ENCODE peak calls at places on chromosome 2, in six cellular contexts. One of them, this sample, is unnamed.

GRCh38 chr2:160336091-160336490 is 136.0 kb upstream of the ITGB6 start:
- DNase-seq in pancreas: no peak
- DNase-seq in heart right ventricle: no peak
- DNase-seq in Peyer's patch: no peak
- DNase-seq in psoas muscle: no peak
- DNase-seq in cardiac muscle cell: no peak
- DNase-seq in this sample: no peak

GRCh38 chr2:30722936-30723725 is 84.1 kb downstream of the CAPN13 start:
- DNase-seq in pancreas: no peak
- DNase-seq in heart right ventricle: no peak
- DNase-seq in Peyer's patch: no peak
- DNase-seq in psoas muscle: no peak
- DNase-seq in cardiac muscle cell: no peak
- DNase-seq in this sample: no peak

GRCh38 chr2:24456610-24457556 is 34.2 kb upstream of the NCOA1 start:
- DNase-seq in pancreas: no peak
- DNase-seq in heart right ventricle: peak
- DNase-seq in Peyer's patch: peak
- DNase-seq in psoas muscle: peak
- DNase-seq in cardiac muscle cell: no peak
- DNase-seq in this sample: no peak

GRCh38 chr2:136060401-136060940 is 57.5 kb downstream of the CXCR4 start:
- DNase-seq in pancreas: no peak
- DNase-seq in heart right ventricle: no peak
- DNase-seq in Peyer's patch: no peak
- DNase-seq in psoas muscle: no peak
- DNase-seq in cardiac muscle cell: no peak
- DNase-seq in this sample: no peak

GRCh38 chr2:240704651-240705050 is 13.0 kb downstream of the AQP12A start:
- DNase-seq in pancreas: no peak
- DNase-seq in heart right ventricle: no peak
- DNase-seq in Peyer's patch: no peak
- DNase-seq in psoas muscle: peak
- DNase-seq in cardiac muscle cell: no peak
- DNase-seq in this sample: no peak

GRCh38 chr2:15752552-15753232 is 161.0 kb downstream of the DDX1 start:
- DNase-seq in pancreas: no peak
- DNase-seq in heart right ventricle: no peak
- DNase-seq in Peyer's patch: no peak
- DNase-seq in psoas muscle: no peak
- DNase-seq in cardiac muscle cell: no peak
- DNase-seq in this sample: no peak

GRCh38 chr2:234293973-234294372 is 202.9 kb downstream of the ARL4C start:
- DNase-seq in pancreas: no peak
- DNase-seq in heart right ventricle: no peak
- DNase-seq in Peyer's patch: no peak
- DNase-seq in psoas muscle: no peak
- DNase-seq in cardiac muscle cell: no peak
- DNase-seq in this sample: no peak

GRCh38 chr2:191899442-191899841 is 52.6 kb upstream of the CAVIN2 start:
- DNase-seq in pancreas: no peak
- DNase-seq in heart right ventricle: no peak
- DNase-seq in Peyer's patch: no peak
- DNase-seq in psoas muscle: no peak
- DNase-seq in cardiac muscle cell: no peak
- DNase-seq in this sample: no peak

GRCh38 chr2:95273911-95274290 is 348 bp upstream of the PROM2 start:
- DNase-seq in pancreas: no peak
- DNase-seq in heart right ventricle: no peak
- DNase-seq in Peyer's patch: no peak
- DNase-seq in psoas muscle: no peak
- DNase-seq in cardiac muscle cell: no peak
- DNase-seq in this sample: no peak

GRCh38 chr2:217530399-217531100 is 472.2 kb downstream of the TNS1 start:
- DNase-seq in pancreas: peak
- DNase-seq in heart right ventricle: peak
- DNase-seq in Peyer's patch: no peak
- DNase-seq in psoas muscle: no peak
- DNase-seq in cardiac muscle cell: no peak
- DNase-seq in this sample: no peak

GRCh38 chr2:233857511-233858118 is 3.3 kb upstream of the HJURP start:
- DNase-seq in pancreas: no peak
- DNase-seq in heart right ventricle: no peak
- DNase-seq in Peyer's patch: no peak
- DNase-seq in psoas muscle: no peak
- DNase-seq in cardiac muscle cell: peak
- DNase-seq in this sample: no peak

GRCh38 chr2:180577567-180577966 is 402.8 kb upstream of the UBE2E3 start:
- DNase-seq in pancreas: no peak
- DNase-seq in heart right ventricle: no peak
- DNase-seq in Peyer's patch: no peak
- DNase-seq in psoas muscle: no peak
- DNase-seq in cardiac muscle cell: no peak
- DNase-seq in this sample: no peak

GRCh38 chr2:128775401-128776285 is 457.0 kb upstream of the HS6ST1 start:
- DNase-seq in pancreas: no peak
- DNase-seq in heart right ventricle: no peak
- DNase-seq in Peyer's patch: no peak
- DNase-seq in psoas muscle: no peak
- DNase-seq in cardiac muscle cell: no peak
- DNase-seq in this sample: no peak

GRCh38 chr2:140891614-140892212 is 1239.1 kb downstream of the LRP1B start:
- DNase-seq in pancreas: no peak
- DNase-seq in heart right ventricle: no peak
- DNase-seq in Peyer's patch: no peak
- DNase-seq in psoas muscle: no peak
- DNase-seq in cardiac muscle cell: peak
- DNase-seq in this sample: no peak

GRCh38 chr2:46548103-46548486 is 68.7 kb downstream of the TMEM247 start:
- DNase-seq in pancreas: no peak
- DNase-seq in heart right ventricle: peak
- DNase-seq in Peyer's patch: peak
- DNase-seq in psoas muscle: peak
- DNase-seq in cardiac muscle cell: no peak
- DNase-seq in this sample: no peak

GRCh38 chr2:68319397-68320117 is at the start of gene CNRIP1:
- DNase-seq in pancreas: peak
- DNase-seq in heart right ventricle: peak
- DNase-seq in Peyer's patch: no peak
- DNase-seq in psoas muscle: peak
- DNase-seq in cardiac muscle cell: peak
- DNase-seq in this sample: peak

GRCh38 chr2:31318360-31319336 is 84.7 kb downstream of the EHD3 start:
- DNase-seq in pancreas: no peak
- DNase-seq in heart right ventricle: peak
- DNase-seq in Peyer's patch: peak
- DNase-seq in psoas muscle: peak
- DNase-seq in cardiac muscle cell: no peak
- DNase-seq in this sample: no peak

GRCh38 chr2:47250576-47251403 is 95.7 kb upstream of the STPG4 start:
- DNase-seq in pancreas: no peak
- DNase-seq in heart right ventricle: no peak
- DNase-seq in Peyer's patch: no peak
- DNase-seq in psoas muscle: no peak
- DNase-seq in cardiac muscle cell: no peak
- DNase-seq in this sample: no peak

GRCh38 chr2:96574364-96574763 is 37.8 kb downstream of the ARID5A start:
- DNase-seq in pancreas: no peak
- DNase-seq in heart right ventricle: no peak
- DNase-seq in Peyer's patch: no peak
- DNase-seq in psoas muscle: no peak
- DNase-seq in cardiac muscle cell: no peak
- DNase-seq in this sample: no peak

GRCh38 chr2:230455005-230455684 is 39.1 kb downstream of the SP100 start:
- DNase-seq in pancreas: no peak
- DNase-seq in heart right ventricle: no peak
- DNase-seq in Peyer's patch: no peak
- DNase-seq in psoas muscle: no peak
- DNase-seq in cardiac muscle cell: no peak
- DNase-seq in this sample: no peak

GRCh38 chr2:18262601-18263000 is 297.9 kb downstream of the RDH14 start:
- DNase-seq in pancreas: no peak
- DNase-seq in heart right ventricle: no peak
- DNase-seq in Peyer's patch: no peak
- DNase-seq in psoas muscle: no peak
- DNase-seq in cardiac muscle cell: no peak
- DNase-seq in this sample: no peak

GRCh38 chr2:18267501-18267900 is 293.0 kb downstream of the RDH14 start:
- DNase-seq in pancreas: no peak
- DNase-seq in heart right ventricle: no peak
- DNase-seq in Peyer's patch: no peak
- DNase-seq in psoas muscle: no peak
- DNase-seq in cardiac muscle cell: no peak
- DNase-seq in this sample: no peak

GRCh38 chr2:18268400-18268799 is 292.1 kb downstream of the RDH14 start:
- DNase-seq in pancreas: no peak
- DNase-seq in heart right ventricle: no peak
- DNase-seq in Peyer's patch: no peak
- DNase-seq in psoas muscle: no peak
- DNase-seq in cardiac muscle cell: no peak
- DNase-seq in this sample: no peak

GRCh38 chr2:18265614-18266013 is 294.8 kb downstream of the RDH14 start:
- DNase-seq in pancreas: no peak
- DNase-seq in heart right ventricle: no peak
- DNase-seq in Peyer's patch: no peak
- DNase-seq in psoas muscle: no peak
- DNase-seq in cardiac muscle cell: no peak
- DNase-seq in this sample: no peak

DNA sequence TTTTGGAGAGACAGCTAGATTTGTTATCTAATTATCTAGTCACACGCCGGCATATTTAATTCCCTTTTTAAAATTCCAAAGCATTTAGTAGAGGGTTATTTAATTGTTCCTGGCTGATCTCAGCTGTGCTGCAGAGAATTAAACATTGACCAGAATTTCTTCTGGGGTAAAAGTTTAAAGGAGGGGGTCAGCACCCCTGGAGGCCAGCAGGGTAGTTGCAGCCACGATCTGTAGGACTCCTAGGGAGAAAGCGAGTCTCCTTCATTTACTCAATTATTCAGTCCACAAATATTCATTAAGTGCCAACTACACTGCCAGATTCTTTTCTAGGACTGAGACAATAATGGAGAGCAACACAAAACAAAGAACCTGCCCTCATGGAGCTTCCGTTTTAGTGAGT is 294.3 kb downstream of the RDH14 start:
- DNase-seq in pancreas: no peak
- DNase-seq in heart right ventricle: no peak
- DNase-seq in Peyer's patch: no peak
- DNase-seq in psoas muscle: no peak
- DNase-seq in cardiac muscle cell: no peak
- DNase-seq in this sample: no peak
- TF ChIP-seq CTCF in pancreas: no peak
- TF ChIP-seq CTCF in heart right ventricle: no peak
- TF ChIP-seq CTCF in Peyer's patch: no peak
- TF ChIP-seq CTCF in psoas muscle: peak
- TF ChIP-seq CTCF in cardiac muscle cell: peak
- TF ChIP-seq CTCF in this sample: peak

GRCh38 chr2:65069425-65069824 is 13.2 kb downstream of the CEP68 start:
- DNase-seq in pancreas: no peak
- DNase-seq in heart right ventricle: no peak
- DNase-seq in Peyer's patch: no peak
- DNase-seq in psoas muscle: no peak
- DNase-seq in cardiac muscle cell: no peak
- DNase-seq in this sample: no peak

GRCh38 chr2:65070856-65071255 is 14.6 kb downstream of the CEP68 start:
- DNase-seq in pancreas: no peak
- DNase-seq in heart right ventricle: no peak
- DNase-seq in Peyer's patch: no peak
- DNase-seq in psoas muscle: no peak
- DNase-seq in cardiac muscle cell: no peak
- DNase-seq in this sample: no peak

GRCh38 chr2:65072181-65072970 is 16.2 kb downstream of the CEP68 start:
- DNase-seq in pancreas: no peak
- DNase-seq in heart right ventricle: no peak
- DNase-seq in Peyer's patch: peak
- DNase-seq in psoas muscle: no peak
- DNase-seq in cardiac muscle cell: no peak
- DNase-seq in this sample: no peak

GRCh38 chr2:65071499-65072180 is 15.4 kb downstream of the CEP68 start:
- DNase-seq in pancreas: peak
- DNase-seq in heart right ventricle: no peak
- DNase-seq in Peyer's patch: peak
- DNase-seq in psoas muscle: no peak
- DNase-seq in cardiac muscle cell: no peak
- DNase-seq in this sample: no peak

DNA sequence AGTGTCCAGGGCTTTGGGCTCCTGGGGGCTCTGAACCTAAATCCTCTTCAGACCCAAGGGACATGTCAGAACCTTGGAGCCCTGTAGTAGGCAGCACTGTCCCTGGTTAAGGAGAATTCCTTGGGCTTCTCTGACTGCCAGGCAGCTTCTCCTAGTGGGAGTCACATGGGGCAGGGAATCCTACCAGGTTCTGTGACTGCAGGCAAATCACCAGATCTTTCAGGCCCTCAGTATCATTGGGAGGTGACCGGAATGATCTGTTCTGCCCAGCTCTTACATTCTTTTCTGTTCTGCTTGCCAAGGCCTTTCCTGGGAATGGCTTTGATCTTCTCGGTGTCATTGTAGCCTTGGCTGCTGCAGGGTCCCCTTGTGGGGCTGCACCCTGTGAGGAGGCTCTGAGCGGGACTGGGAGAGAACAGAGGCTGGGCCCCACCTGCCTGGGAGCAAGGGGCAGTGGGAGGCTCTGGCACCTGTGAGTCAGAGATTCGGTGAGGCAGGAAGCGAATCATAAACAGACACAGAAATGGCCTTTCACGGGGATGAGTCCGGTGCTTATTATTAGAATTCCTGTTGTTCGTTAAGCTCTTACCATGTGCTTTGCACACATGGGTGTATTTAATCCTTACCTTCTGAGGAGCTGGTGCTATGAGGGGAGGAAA is 14.1 kb downstream of the CEP68 start:
- DNase-seq in pancreas: no peak
- DNase-seq in heart right ventricle: no peak
- DNase-seq in Peyer's patch: no peak
- DNase-seq in psoas muscle: no peak
- DNase-seq in cardiac muscle cell: no peak
- DNase-seq in this sample: no peak
- TF ChIP-seq CTCF in pancreas: no peak
- TF ChIP-seq CTCF in heart right ventricle: peak
- TF ChIP-seq CTCF in Peyer's patch: no peak
- TF ChIP-seq CTCF in psoas muscle: peak
- TF ChIP-seq CTCF in cardiac muscle cell: peak
- TF ChIP-seq CTCF in this sample: no peak

GRCh38 chr2:119008108-119008507 is 66.1 kb downstream of the MARCO start:
- DNase-seq in pancreas: no peak
- DNase-seq in heart right ventricle: no peak
- DNase-seq in Peyer's patch: no peak
- DNase-seq in psoas muscle: no peak
- DNase-seq in cardiac muscle cell: no peak
- DNase-seq in this sample: no peak
- TF ChIP-seq CTCF in pancreas: no peak
- TF ChIP-seq CTCF in heart right ventricle: peak
- TF ChIP-seq CTCF in Peyer's patch: no peak
- TF ChIP-seq CTCF in psoas muscle: no peak
- TF ChIP-seq CTCF in cardiac muscle cell: peak
- TF ChIP-seq CTCF in this sample: no peak

DNA sequence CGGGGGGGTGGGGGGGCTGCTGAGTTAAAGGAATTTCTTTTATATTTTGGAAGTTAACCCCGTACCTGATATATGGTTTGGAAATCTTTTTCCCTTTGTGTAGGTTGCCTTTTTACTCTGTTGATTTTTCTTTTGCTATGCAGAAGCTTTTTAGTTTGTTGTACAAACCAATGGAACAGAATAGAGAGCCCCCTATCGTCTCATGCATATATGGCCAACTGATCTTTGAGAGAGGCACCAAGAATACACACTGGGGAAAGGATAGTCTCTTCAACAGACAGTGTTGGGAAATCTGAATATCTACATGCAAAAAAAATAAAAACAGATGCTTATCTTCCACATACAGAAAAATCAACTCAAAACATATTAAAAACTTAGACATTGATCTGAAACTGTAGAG is 647.8 kb upstream of the KLHL29 start:
- DNase-seq in pancreas: no peak
- DNase-seq in heart right ventricle: no peak
- DNase-seq in Peyer's patch: no peak
- DNase-seq in psoas muscle: no peak
- DNase-seq in cardiac muscle cell: peak
- DNase-seq in this sample: no peak
- TF ChIP-seq CTCF in pancreas: no peak
- TF ChIP-seq CTCF in heart right ventricle: peak
- TF ChIP-seq CTCF in Peyer's patch: no peak
- TF ChIP-seq CTCF in psoas muscle: no peak
- TF ChIP-seq CTCF in cardiac muscle cell: no peak
- TF ChIP-seq CTCF in this sample: peak